ENCODE peak calls at places on chromosomes 12 and 14, in five cellular contexts. One of them, this sample, is unnamed.

GRCh38 chr12:9741726-9742125 is 8.8 kb upstream of the CLECL1 start:
- DNase-seq in NCI-H748 treated with DMSO at 0.1 percent for 48 hours: no peak
- DNase-seq in NCI-H1092 treated with DMSO at 0.1 percent for 48 hours: no peak
- DNase-seq in heart right ventricle: no peak
- DNase-seq in non-pigmented ciliary epithelial cell: no peak
- DNase-seq in this sample: no peak

GRCh38 chr14:36027354-36027753 is 149.2 kb downstream of the PTCSC3 start:
- DNase-seq in NCI-H748 treated with DMSO at 0.1 percent for 48 hours: no peak
- DNase-seq in NCI-H1092 treated with DMSO at 0.1 percent for 48 hours: no peak
- DNase-seq in heart right ventricle: no peak
- DNase-seq in non-pigmented ciliary epithelial cell: no peak
- DNase-seq in this sample: no peak

GRCh38 chr14:51554953-51555352 is 96.8 kb upstream of the FRMD6 start:
- DNase-seq in NCI-H748 treated with DMSO at 0.1 percent for 48 hours: no peak
- DNase-seq in NCI-H1092 treated with DMSO at 0.1 percent for 48 hours: no peak
- DNase-seq in heart right ventricle: no peak
- DNase-seq in non-pigmented ciliary epithelial cell: no peak
- DNase-seq in this sample: no peak

GRCh38 chr14:31337331-31337730 is 83.0 kb downstream of the HEATR5A start:
- DNase-seq in NCI-H748 treated with DMSO at 0.1 percent for 48 hours: no peak
- DNase-seq in NCI-H1092 treated with DMSO at 0.1 percent for 48 hours: no peak
- DNase-seq in heart right ventricle: no peak
- DNase-seq in non-pigmented ciliary epithelial cell: no peak
- DNase-seq in this sample: no peak

GRCh38 chr12:32365473-32366064 is 33.8 kb upstream of the FGD4 start:
- DNase-seq in NCI-H748 treated with DMSO at 0.1 percent for 48 hours: peak; percentile 45
- DNase-seq in NCI-H1092 treated with DMSO at 0.1 percent for 48 hours: peak; percentile 54
- DNase-seq in heart right ventricle: peak; percentile 57
- DNase-seq in non-pigmented ciliary epithelial cell: peak; percentile 54
- DNase-seq in this sample: peak; percentile 46

GRCh38 chr12:98861232-98861631 is 216.1 kb downstream of the APAF1 start:
- DNase-seq in NCI-H748 treated with DMSO at 0.1 percent for 48 hours: no peak
- DNase-seq in NCI-H1092 treated with DMSO at 0.1 percent for 48 hours: no peak
- DNase-seq in heart right ventricle: no peak
- DNase-seq in non-pigmented ciliary epithelial cell: no peak
- DNase-seq in this sample: no peak

GRCh38 chr14:62557416-62557815 is 487.8 kb downstream of the KCNH5 start:
- DNase-seq in NCI-H748 treated with DMSO at 0.1 percent for 48 hours: no peak
- DNase-seq in NCI-H1092 treated with DMSO at 0.1 percent for 48 hours: no peak
- DNase-seq in heart right ventricle: no peak
- DNase-seq in non-pigmented ciliary epithelial cell: no peak
- DNase-seq in this sample: no peak

GRCh38 chr14:24289649-24290283 is 9.8 kb downstream of the DHRS1 start:
- DNase-seq in NCI-H748 treated with DMSO at 0.1 percent for 48 hours: no peak
- DNase-seq in NCI-H1092 treated with DMSO at 0.1 percent for 48 hours: no peak
- DNase-seq in heart right ventricle: no peak
- DNase-seq in non-pigmented ciliary epithelial cell: no peak
- DNase-seq in this sample: no peak

GRCh38 chr12:129379076-129379804 is 524.6 kb downstream of the TMEM132D start:
- DNase-seq in NCI-H748 treated with DMSO at 0.1 percent for 48 hours: no peak
- DNase-seq in NCI-H1092 treated with DMSO at 0.1 percent for 48 hours: no peak
- DNase-seq in heart right ventricle: no peak
- DNase-seq in non-pigmented ciliary epithelial cell: no peak
- DNase-seq in this sample: no peak

GRCh38 chr12:645563-646071 is 17.6 kb downstream of the NINJ2 start:
- DNase-seq in NCI-H748 treated with DMSO at 0.1 percent for 48 hours: no peak
- DNase-seq in NCI-H1092 treated with DMSO at 0.1 percent for 48 hours: no peak
- DNase-seq in heart right ventricle: peak; percentile 75
- DNase-seq in non-pigmented ciliary epithelial cell: no peak
- DNase-seq in this sample: no peak

GRCh38 chr12:41485203-41485602 is 297.1 kb downstream of the PDZRN4 start:
- DNase-seq in NCI-H748 treated with DMSO at 0.1 percent for 48 hours: no peak
- DNase-seq in NCI-H1092 treated with DMSO at 0.1 percent for 48 hours: no peak
- DNase-seq in heart right ventricle: no peak
- DNase-seq in non-pigmented ciliary epithelial cell: no peak
- DNase-seq in this sample: no peak

GRCh38 chr14:66920196-66920595 is 269.0 kb upstream of the GARIN2 start:
- DNase-seq in NCI-H748 treated with DMSO at 0.1 percent for 48 hours: no peak
- DNase-seq in NCI-H1092 treated with DMSO at 0.1 percent for 48 hours: no peak
- DNase-seq in heart right ventricle: no peak
- DNase-seq in non-pigmented ciliary epithelial cell: no peak
- DNase-seq in this sample: no peak

GRCh38 chr14:26427059-26427458 is 170.8 kb downstream of the NOVA1 start:
- DNase-seq in NCI-H748 treated with DMSO at 0.1 percent for 48 hours: no peak
- DNase-seq in NCI-H1092 treated with DMSO at 0.1 percent for 48 hours: no peak
- DNase-seq in heart right ventricle: peak; percentile 8
- DNase-seq in non-pigmented ciliary epithelial cell: no peak
- DNase-seq in this sample: no peak

GRCh38 chr12:43029971-43030370 is 440.4 kb upstream of the PRICKLE1 start:
- DNase-seq in NCI-H748 treated with DMSO at 0.1 percent for 48 hours: no peak
- DNase-seq in NCI-H1092 treated with DMSO at 0.1 percent for 48 hours: no peak
- DNase-seq in heart right ventricle: no peak
- DNase-seq in non-pigmented ciliary epithelial cell: no peak
- DNase-seq in this sample: no peak

GRCh38 chr12:9687228-9687627 is 17.7 kb downstream of the CLEC2D start:
- DNase-seq in NCI-H748 treated with DMSO at 0.1 percent for 48 hours: no peak
- DNase-seq in NCI-H1092 treated with DMSO at 0.1 percent for 48 hours: no peak
- DNase-seq in heart right ventricle: no peak
- DNase-seq in non-pigmented ciliary epithelial cell: no peak
- DNase-seq in this sample: no peak